ENCODE peak calls at places on chromosomes 16 and 17, in eight cellular contexts. D, Y, J, P, G, I, C and Q are unnamed samples.
A peak's percentile ranks its signal among the peaks of the same experiment; 100 is the strongest.

GRCh38 chr17:58329808-58330543 is 1.4 kb upstream of the TSPOAP1 start:
- DNase-seq in D (no peak), Y (no peak), J (no peak), P (no peak), G (peak; percentile 30), I (no peak), C (no peak), Q (no peak)

GRCh38 chr17:56939869-56940484 is 20.9 kb downstream of the COIL start:
- DNase-seq in D (no peak), Y (peak; percentile 45), J (no peak), P (no peak), G (peak; percentile 30), I (peak; percentile 93), C (peak; percentile 50), Q (no peak)

GRCh38 chr16:379961-380836 is 1.6 kb downstream of the PGAP6 start:
- DNase-seq in D (no peak), Y (no peak), J (no peak), P (no peak), G (no peak), I (no peak), C (no peak), Q (no peak)

GRCh38 chr16:27745348-27745747 is 195.4 kb downstream of the KATNIP start:
- DNase-seq in D (no peak), Y (no peak), J (no peak), P (no peak), G (no peak), I (no peak), C (no peak), Q (peak; percentile 23)

GRCh38 chr17:72943826-72944689 is 148.4 kb downstream of the SLC39A11 start:
- DNase-seq in D (peak; percentile 16), Y (no peak), J (no peak), P (no peak), G (no peak), I (no peak), C (no peak), Q (no peak)

GRCh38 chr17:45813051-45813731 is 29.1 kb downstream of the CRHR1 start:
- DNase-seq in D (no peak), Y (no peak), J (no peak), P (no peak), G (no peak), I (peak; percentile 94), C (no peak), Q (no peak)

GRCh38 chr16:57601801-57602478 is 26.5 kb upstream of the ADGRG1 start:
- DNase-seq in D (no peak), Y (no peak), J (no peak), P (no peak), G (peak; percentile 80), I (no peak), C (no peak), Q (no peak)

GRCh38 chr17:77700165-77700881 is 258.2 kb upstream of the TNRC6C start:
- DNase-seq in D (no peak), Y (no peak), J (no peak), P (no peak), G (no peak), I (no peak), C (no peak), Q (no peak)

GRCh38 chr17:82003411-82004381 is 19.0 kb downstream of the CENPX start:
- DNase-seq in D (peak; percentile 93), Y (peak; percentile 89), J (peak; percentile 72), P (no peak), G (no peak), I (no peak), C (peak; percentile 84), Q (peak; percentile 80)

GRCh38 chr16:84032458-84033178 is 10.0 kb downstream of the SLC38A8 start:
- DNase-seq in D (no peak), Y (no peak), J (no peak), P (peak; percentile 54), G (no peak), I (no peak), C (no peak), Q (no peak)

GRCh38 chr16:67186550-67186950 is 2.8 kb upstream of the MATCAP1 start:
- DNase-seq in D (no peak), Y (peak; percentile 35), J (no peak), P (no peak), G (no peak), I (peak; percentile 58), C (no peak), Q (peak; percentile 67)

GRCh38 chr17:59416184-59416583 is 84.7 kb downstream of the YPEL2 start:
- DNase-seq in D (no peak), Y (no peak), J (no peak), P (no peak), G (no peak), I (no peak), C (no peak), Q (no peak)

GRCh38 chr17:4365628-4366311 is 705 bp downstream of the UBE2G1 start:
- DNase-seq in D (no peak), Y (no peak), J (no peak), P (peak; percentile 37), G (no peak), I (peak; percentile 83), C (no peak), Q (peak; percentile 40)

GRCh38 chr17:41697122-41697962 is 8.7 kb downstream of the EIF1 start:
- DNase-seq in D (peak; percentile 38), Y (no peak), J (peak; percentile 54), P (peak; percentile 73), G (no peak), I (no peak), C (no peak), Q (no peak)

GRCh38 chr17:77769215-77769614 is 189.3 kb upstream of the TNRC6C start:
- DNase-seq in D (no peak), Y (no peak), J (no peak), P (no peak), G (no peak), I (no peak), C (no peak), Q (no peak)

GRCh38 chr17:41511716-41512115 is 6.3 kb upstream of the KRT13 start:
- DNase-seq in D (no peak), Y (no peak), J (no peak), P (no peak), G (no peak), I (no peak), C (no peak), Q (no peak)

GRCh38 chr16:733382-734207 is 6.7 kb downstream of the HAGHL start:
- DNase-seq in D (no peak), Y (no peak), J (no peak), P (no peak), G (no peak), I (peak; percentile 79), C (no peak), Q (peak; percentile 51)

GRCh38 chr16:2165861-2166260 is 10.3 kb downstream of the TRAF7 start:
- DNase-seq in D (no peak), Y (no peak), J (no peak), P (no peak), G (no peak), I (no peak), C (no peak), Q (no peak)

GRCh38 chr16:74461826-74462225 is 40.5 kb upstream of the CLEC18B start:
- DNase-seq in D (no peak), Y (no peak), J (no peak), P (no peak), G (no peak), I (no peak), C (no peak), Q (no peak)

DNA sequence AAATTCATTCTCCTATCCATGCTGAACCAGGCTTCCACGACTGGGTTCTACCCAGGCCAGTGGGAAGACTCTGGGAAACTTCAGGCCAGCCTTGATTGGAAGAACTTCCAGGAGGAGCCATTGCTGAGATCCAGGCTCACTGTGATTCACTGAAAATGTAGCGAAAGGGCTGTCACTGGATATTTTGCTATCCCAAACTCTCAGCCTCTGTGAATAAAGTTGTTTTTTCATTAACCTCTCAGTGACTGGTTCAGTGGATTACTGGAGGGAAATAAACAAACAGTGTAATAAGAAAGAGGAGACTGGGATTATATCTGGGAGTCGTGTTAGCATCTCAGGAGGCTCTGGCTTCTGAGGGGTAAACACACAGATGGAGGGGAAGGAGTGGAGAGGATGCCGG is 3.1 kb downstream of the FOXL1 start:
- DNase-seq in D (no peak), Y (no peak), J (no peak), P (no peak), G (no peak), I (no peak), C (no peak), Q (no peak)
- H3K27me3 ChIP-seq in D (no peaks in the 10 kb centered on the region), Y (no peaks in the 10 kb centered on the region), J (peaks cover 46% of the 10 kb centered on the region), P (peaks cover 95% of the 10 kb centered on the region), G (peaks cover 16% of the 10 kb centered on the region), I (peaks cover 71% of the 10 kb centered on the region), C (no peaks in the 10 kb centered on the region), Q (no peaks in the 10 kb centered on the region)

GRCh38 chr16:15808071-15808470 is 48.8 kb downstream of the MYH11 start:
- DNase-seq in D (no peak), Y (no peak), J (no peak), P (no peak), G (no peak), I (no peak), C (no peak), Q (no peak)
- H3K27me3 ChIP-seq in D (peaks cover 3% of the 10 kb centered on the region), Y (peaks cover 7% of the 10 kb centered on the region), J (no peaks in the 10 kb centered on the region), P (peaks cover 61% of the 10 kb centered on the region), G (no peaks in the 10 kb centered on the region), I (no peaks in the 10 kb centered on the region), C (no peaks in the 10 kb centered on the region), Q (no peaks in the 10 kb centered on the region)

GRCh38 chr16:85584192-85584757 is 28.8 kb upstream of the GSE1 start:
- DNase-seq in D (no peak), Y (no peak), J (no peak), P (no peak), G (no peak), I (no peak), C (no peak), Q (no peak)
- H3K27me3 ChIP-seq in D (no peaks in the 10 kb centered on the region), Y (peaks cover 2% of the 10 kb centered on the region), J (no peaks in the 10 kb centered on the region), P (no peaks in the 10 kb centered on the region), G (no peaks in the 10 kb centered on the region), I (peaks cover 16% of the 10 kb centered on the region), C (no peaks in the 10 kb centered on the region), Q (no peaks in the 10 kb centered on the region)

DNA sequence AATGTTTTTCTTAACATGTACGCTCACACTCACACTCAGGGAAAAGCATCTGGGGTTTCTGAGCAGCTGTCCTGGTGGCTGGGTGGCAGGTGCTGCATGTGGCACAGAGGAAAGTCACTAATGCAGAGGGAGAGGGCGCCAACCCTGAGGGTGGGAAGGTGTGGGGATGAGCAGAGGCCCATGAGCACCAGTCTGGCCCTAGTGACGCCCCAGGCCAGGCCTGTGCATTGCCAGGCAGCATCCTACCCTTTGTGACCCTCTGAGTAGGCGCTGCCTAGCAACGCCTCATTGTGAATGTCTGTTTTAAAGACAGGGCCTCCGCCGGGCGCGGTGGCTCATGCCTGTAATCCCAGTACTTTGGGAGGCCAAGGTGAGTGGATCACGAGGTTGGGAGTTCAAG is 19.1 kb upstream of the LCMT1 start:
- DNase-seq in D (no peak), Y (no peak), J (no peak), P (no peak), G (no peak), I (peak; percentile 8), C (no peak), Q (no peak)
- H3K27me3 ChIP-seq in D (no peaks in the 10 kb centered on the region), Y (no peaks in the 10 kb centered on the region), J (no peaks in the 10 kb centered on the region), P (no peaks in the 10 kb centered on the region), G (no peaks in the 10 kb centered on the region), I (no peaks in the 10 kb centered on the region), C (peaks cover 5% of the 10 kb centered on the region), Q (no peaks in the 10 kb centered on the region)

GRCh38 chr16:50791522-50791921 is 49.6 kb downstream of the CYLD start:
- DNase-seq in D (no peak), Y (no peak), J (no peak), P (no peak), G (no peak), I (no peak), C (no peak), Q (no peak)

GRCh38 chr16:50789757-50790156 is 47.9 kb downstream of the CYLD start:
- DNase-seq in D (no peak), Y (no peak), J (no peak), P (no peak), G (no peak), I (no peak), C (no peak), Q (no peak)
- H3K27me3 ChIP-seq in D (no peaks in the 10 kb centered on the region), Y (no peaks in the 10 kb centered on the region), J (no peaks in the 10 kb centered on the region), P (no peaks in the 10 kb centered on the region), G (no peaks in the 10 kb centered on the region), I (no peaks in the 10 kb centered on the region), C (no peaks in the 10 kb centered on the region), Q (no peaks in the 10 kb centered on the region)